ENCODE peak calls at places on chromosomes 2 and 18, in eight cellular contexts. N is T-helper 9 cell, U is RWPE1, M is cardiac muscle cell, I is GDM1, E is HS-5, T is EL, B is Kasumi-1. H is an unnamed sample.

GRCh38 chr2:148614332-148615049 is 30.1 kb upstream of the EPC2 start:
- DNase-seq in M (peak), E (no peak), N (no peak), B (peak), I (peak), T (peak), U (peak), H (no peak)

GRCh38 chr2:31414601-31415241 is at the start of gene XDH:
- DNase-seq in E (no peak), U (peak), N (no peak), I (no peak), B (no peak), T (no peak), M (no peak), H (no peak)

GRCh38 chr2:61787941-61788340 is 65.9 kb downstream of the FAM161A start:
- DNase-seq in I (no peak), T (no peak), M (no peak), N (no peak), E (no peak), U (no peak), B (no peak), H (no peak)

GRCh38 chr2:129061079-129061785 is 742.6 kb upstream of the HS6ST1 start:
- DNase-seq in E (no peak), U (peak), B (peak), I (no peak), T (no peak), N (no peak), M (peak), H (no peak)

GRCh38 chr2:147641644-147642043 is 203.2 kb upstream of the ACVR2A start:
- DNase-seq in N (no peak), T (peak), I (no peak), B (no peak), E (no peak), U (no peak), M (peak), H (no peak)

GRCh38 chr2:241751152-241751551 is 16.7 kb downstream of the D2HGDH start:
- DNase-seq in M (no peak), U (no peak), I (no peak), B (no peak), T (no peak), N (no peak), E (no peak), H (no peak)

GRCh38 chr2:239375278-239376061 is 25.4 kb downstream of the HDAC4 start:
- DNase-seq in E (no peak), B (no peak), U (no peak), T (no peak), N (no peak), M (no peak), I (no peak), H (peak)

GRCh38 chr2:43071629-43072550 is 154.5 kb downstream of the ZFP36L2 start:
- DNase-seq in T (no peak), E (no peak), B (no peak), N (no peak), I (no peak), U (no peak), M (no peak), H (no peak)

GRCh38 chr2:28475088-28475580 is 20.7 kb upstream of the PLB1 start:
- DNase-seq in N (no peak), E (no peak), T (no peak), U (no peak), B (no peak), I (no peak), M (no peak), H (no peak)

GRCh38 chr18:46756559-46757201 is at the start of gene ST8SIA5:
- DNase-seq in N (no peak), T (no peak), B (no peak), E (no peak), I (no peak), M (no peak), U (no peak), H (peak)

GRCh38 chr18:65287642-65288041 is 463.2 kb upstream of the CDH7 start:
- DNase-seq in B (no peak), T (no peak), E (no peak), U (no peak), M (no peak), I (no peak), N (no peak), H (no peak)

GRCh38 chr2:128263902-128264331 is 54.8 kb downstream of the HS6ST1 start:
- DNase-seq in T (no peak), I (no peak), U (no peak), M (no peak), E (no peak), B (no peak), N (no peak), H (no peak)

H was measured in adrenal gland.